ENCODE peak calls at places on chromosomes 13 and 19, in four cellular contexts. Y, I, Z and D are unnamed samples.

GRCh38 chr19:50257141-50257540 is 53.7 kb downstream of the MYH14 start:
- DNase-seq in Y (no peak), I (no peak), Z (no peak), D (no peak)

GRCh38 chr13:73835138-73835721 is 299.0 kb downstream of the KLF12 start:
- DNase-seq in Y (peak; percentile 59), I (peak; percentile 22), Z (peak; percentile 70), D (peak; percentile 3)

GRCh38 chr19:17242431-17243208 is 3.1 kb downstream of the NR2F6 start:
- DNase-seq in Y (no peak), I (no peak), Z (no peak), D (peak; percentile 57)

GRCh38 chr13:108227651-108228272 is 9.6 kb downstream of the ABHD13 start:
- DNase-seq in Y (peak; percentile 54), I (peak; percentile 29), Z (peak; percentile 69), D (peak; percentile 29)

GRCh38 chr13:97515643-97516042 is 81.7 kb downstream of the RAP2A start:
- DNase-seq in Y (no peak), I (no peak), Z (no peak), D (no peak)

GRCh38 chr13:74217816-74218215 is 83.6 kb upstream of the KLF12 start:
- DNase-seq in Y (no peak), I (no peak), Z (peak; percentile 81), D (no peak)

GRCh38 chr13:113476811-113477210 is 13.7 kb downstream of the DCUN1D2 start:
- DNase-seq in Y (no peak), I (no peak), Z (no peak), D (no peak)

GRCh38 chr13:30341815-30342570 is 34.6 kb upstream of the KATNAL1 start:
- DNase-seq in Y (peak; percentile 95), I (no peak), Z (peak; percentile 93), D (no peak)

GRCh38 chr19:49599378-49600298 is 8.7 kb downstream of the PRR12 start:
- DNase-seq in Y (no peak), I (no peak), Z (no peak), D (no peak)

GRCh38 chr13:113927661-113928581 is 46.0 kb downstream of the C13orf46 start:
- DNase-seq in Y (peak; percentile 99), I (no peak), Z (peak; percentile 89), D (no peak)

GRCh38 chr13:70792121-70792520 is 683.9 kb upstream of the KLHL1 start:
- DNase-seq in Y (no peak), I (no peak), Z (no peak), D (no peak)
- TF ChIP-seq CTCF in Y (no peak), I (no peak), Z (peak; percentile 7), D (no peak)

GRCh38 chr13:101792189-101792588 is 339.7 kb downstream of the ITGBL1 start:
- DNase-seq in Y (no peak), I (no peak), Z (no peak), D (no peak)

GRCh38 chr13:101795460-101795859 is 343.0 kb downstream of the ITGBL1 start:
- DNase-seq in Y (peak; percentile 8), I (no peak), Z (no peak), D (no peak)

GRCh38 chr13:101799196-101799595 is 346.7 kb downstream of the ITGBL1 start:
- DNase-seq in Y (no peak), I (no peak), Z (no peak), D (no peak)

GRCh38 chr13:101795025-101795424 is 342.6 kb downstream of the ITGBL1 start:
- DNase-seq in Y (peak; percentile 7), I (no peak), Z (no peak), D (no peak)
- TF ChIP-seq CTCF in Y (no peak), I (no peak), Z (no peak), D (no peak)

GRCh38 chr19:46017095-46017429 is 5.8 kb downstream of the PGLYRP1 start:
- DNase-seq in Y (no peak), I (no peak), Z (no peak), D (no peak)
- TF ChIP-seq CTCF in Y (no peak), I (no peak), Z (no peak), D (no peak)

GRCh38 chr13:109781384-109782065 is 4.9 kb downstream of the IRS2 start:
- DNase-seq in Y (peak; percentile 76), I (no peak), Z (no peak), D (no peak)

GRCh38 chr13:109779876-109780516 is 6.4 kb downstream of the IRS2 start:
- DNase-seq in Y (no peak), I (no peak), Z (no peak), D (no peak)

GRCh38 chr13:109780880-109781383 is 5.5 kb downstream of the IRS2 start:
- DNase-seq in Y (no peak), I (no peak), Z (no peak), D (no peak)

GRCh38 chr13:109778102-109778542 is 8.3 kb downstream of the IRS2 start:
- DNase-seq in Y (peak; percentile 63), I (no peak), Z (peak; percentile 66), D (no peak)

DNA sequence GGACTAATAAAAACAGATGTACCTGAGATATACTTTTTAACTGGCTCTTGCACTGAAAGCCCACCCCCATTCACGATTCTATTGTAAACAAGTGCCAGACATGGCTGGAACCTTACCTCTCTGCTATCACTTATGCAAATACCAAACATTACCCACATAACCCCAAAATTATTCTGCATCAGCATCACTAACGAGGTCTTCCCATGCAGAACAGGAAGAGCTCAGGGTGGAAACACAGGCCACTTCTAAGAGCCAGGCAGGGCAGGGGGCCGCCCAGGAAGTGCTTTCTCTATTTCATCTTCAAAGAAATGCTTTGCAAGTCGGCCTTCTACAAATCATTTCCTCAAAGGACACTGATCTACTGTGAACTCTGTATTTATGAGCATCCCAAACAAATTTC is 7.3 kb downstream of the IRS2 start:
- DNase-seq in Y (no peak), I (no peak), Z (no peak), D (no peak)
- TF ChIP-seq CTCF in Y (no peak), I (no peak), Z (no peak), D (no peak)

DNA sequence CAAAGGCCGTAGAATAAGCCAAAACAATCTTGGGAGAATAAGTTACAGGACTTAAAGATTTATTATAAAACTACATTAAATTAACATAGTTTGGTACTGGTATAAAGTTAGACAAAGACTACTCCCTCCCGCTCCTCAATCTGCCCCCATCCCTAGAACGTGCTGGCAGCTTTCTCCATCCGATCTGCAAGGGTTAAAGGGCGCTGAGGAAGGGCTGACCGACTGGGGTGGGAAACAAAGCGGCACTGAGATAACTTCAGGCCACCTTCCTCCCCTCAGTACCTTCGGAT is 811 bp upstream of the SUGT1 start:
- DNase-seq in Y (no peak), I (peak; percentile 31), Z (no peak), D (no peak)
- TF ChIP-seq CTCF in Y (no peak), I (no peak), Z (no peak), D (no peak)

GRCh38 chr19:53947624-53948023 is 15.1 kb upstream of the CACNG8 start:
- DNase-seq in Y (peak; percentile 8), I (peak; percentile 55), Z (no peak), D (no peak)
- TF ChIP-seq CTCF in Y (peak; percentile 16), I (peak; percentile 46), Z (peak; percentile 18), D (peak; percentile 10)

GRCh38 chr13:55516610-55517009 is 1624.1 kb upstream of the PRR20A start:
- DNase-seq in Y (no peak), I (no peak), Z (no peak), D (no peak)

DNA sequence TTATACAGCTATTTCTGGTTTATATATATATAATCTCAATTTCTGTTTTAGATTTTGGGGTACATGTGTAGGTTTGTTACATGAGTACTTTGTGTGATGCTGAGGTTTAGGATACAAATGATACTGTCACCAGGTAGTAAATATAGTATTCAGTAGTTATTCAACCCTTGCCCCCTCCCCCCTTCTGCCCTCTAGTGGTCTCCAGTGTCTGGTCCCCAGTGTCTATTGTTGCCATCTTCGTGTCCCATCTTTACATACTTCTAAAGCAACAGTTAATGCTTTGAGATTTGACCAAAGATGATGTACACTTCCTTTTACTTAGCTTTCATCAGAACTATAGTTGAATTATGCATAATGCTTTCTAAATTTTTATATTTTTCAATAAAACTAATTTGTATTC is 1623.4 kb upstream of the PRR20A start:
- DNase-seq in Y (no peak), I (no peak), Z (no peak), D (no peak)
- TF ChIP-seq CTCF in Y (peak; percentile 1), I (no peak), Z (no peak), D (no peak)

DNA sequence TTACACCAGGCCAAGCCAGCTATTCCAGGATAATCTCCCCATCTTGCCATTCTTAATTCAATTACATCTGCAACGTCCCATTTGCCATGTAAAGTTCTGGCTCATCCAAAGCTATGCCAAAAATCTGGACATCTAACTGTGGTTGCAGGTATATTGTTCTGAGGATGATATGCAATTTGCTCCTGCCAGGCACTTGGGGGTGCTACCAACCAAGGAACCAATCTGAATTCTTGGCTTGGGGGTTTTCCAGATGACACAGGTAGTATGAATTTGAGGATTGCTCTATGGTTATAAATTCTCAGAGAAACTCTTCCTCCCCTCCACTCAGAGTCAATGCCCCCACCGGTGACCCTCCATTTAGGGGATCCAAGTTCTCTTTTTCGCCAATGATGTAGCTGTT is 33.0 kb downstream of the CRYL1 start:
- DNase-seq in Y (peak; percentile 10), I (peak; percentile 35), Z (peak; percentile 70), D (peak; percentile 21)
- TF ChIP-seq CTCF in Y (no peak), I (peak; percentile 76), Z (peak; percentile 82), D (peak; percentile 39)

GRCh38 chr13:51584731-51585191 is 499 bp downstream of the WDFY2 start:
- DNase-seq in Y (peak; percentile 40), I (peak; percentile 7), Z (peak; percentile 61), D (peak; percentile 63)
- TF ChIP-seq CTCF in Y (no peak), I (no peak), Z (peak; percentile 29), D (no peak)

DNA sequence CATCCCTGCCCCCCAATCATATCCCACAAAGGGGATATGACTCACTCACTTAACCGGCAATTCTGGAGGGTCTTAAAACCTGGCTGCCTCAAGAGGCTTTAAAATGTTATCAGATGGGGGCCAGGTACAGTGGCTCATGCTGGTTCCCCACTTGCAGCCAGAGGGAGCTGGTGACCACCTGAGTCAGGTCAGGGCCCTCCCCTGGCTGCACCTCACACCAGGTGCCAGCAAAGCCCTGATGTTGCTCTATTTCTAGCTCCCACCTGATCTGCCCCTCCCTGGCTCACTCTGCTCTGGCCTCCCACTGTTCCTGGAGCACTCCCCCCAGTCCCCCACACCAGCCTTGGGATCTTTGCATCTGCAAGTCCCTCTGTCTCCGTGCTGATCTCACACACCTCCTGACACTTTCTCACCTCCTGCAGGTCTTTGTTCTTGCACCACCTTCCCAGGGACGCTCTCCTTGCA is 14.2 kb downstream of the HPN start:
- DNase-seq in Y (no peak), I (peak; percentile 46), Z (no peak), D (no peak)
- TF ChIP-seq CTCF in Y (no peak), I (peak; percentile 70), Z (peak; percentile 33), D (peak; percentile 34)